ENCODE peak calls at places on chromosomes 11 and 22, in eight cellular contexts. One of them, this sample, is unnamed.

GRCh38 chr22:37636186-37636948 is 3.1 kb upstream of the SH3BP1 start:
- DNase-seq in NCI-H460: no peak
- DNase-seq in HTR-8/SVneo: no peak
- DNase-seq in CD4-positive, alpha-beta memory T cell: no peak
- DNase-seq in stimulated activated CD4-positive, alpha-beta T cell treated with anti-CD3 and anti-CD28 coated beads, Interleukin-2, amount 100 ng/mL, for 48 hours: no peak
- DNase-seq in head of caudate nucleus: no peak
- DNase-seq in HepG2: no peak
- DNase-seq in heart left ventricle: no peak
- DNase-seq in this sample: no peak

GRCh38 chr11:79437981-79438630 is 2.7 kb downstream of the TENM4 start:
- DNase-seq in stimulated activated CD4-positive, alpha-beta T cell treated with anti-CD3 and anti-CD28 coated beads, Interleukin-2, amount 100 ng/mL, for 48 hours: no peak
- DNase-seq in NCI-H460: no peak
- DNase-seq in HepG2: no peak
- DNase-seq in CD4-positive, alpha-beta memory T cell: no peak
- DNase-seq in heart left ventricle: no peak
- DNase-seq in HTR-8/SVneo: no peak
- DNase-seq in head of caudate nucleus: peak; percentile 34
- DNase-seq in this sample: peak; percentile 8

GRCh38 chr11:95917188-95918036 is 6.5 kb downstream of the MTMR2 start:
- DNase-seq in heart left ventricle: no peak
- DNase-seq in NCI-H460: no peak
- DNase-seq in HepG2: no peak
- DNase-seq in HTR-8/SVneo: no peak
- DNase-seq in CD4-positive, alpha-beta memory T cell: no peak
- DNase-seq in stimulated activated CD4-positive, alpha-beta T cell treated with anti-CD3 and anti-CD28 coated beads, Interleukin-2, amount 100 ng/mL, for 48 hours: no peak
- DNase-seq in head of caudate nucleus: no peak
- DNase-seq in this sample: no peak

GRCh38 chr22:24583221-24583971 is 9.5 kb downstream of the LRRC75B start:
- DNase-seq in head of caudate nucleus: no peak
- DNase-seq in stimulated activated CD4-positive, alpha-beta T cell treated with anti-CD3 and anti-CD28 coated beads, Interleukin-2, amount 100 ng/mL, for 48 hours: no peak
- DNase-seq in heart left ventricle: no peak
- DNase-seq in NCI-H460: no peak
- DNase-seq in CD4-positive, alpha-beta memory T cell: no peak
- DNase-seq in HTR-8/SVneo: no peak
- DNase-seq in HepG2: peak; percentile 76
- DNase-seq in this sample: no peak

GRCh38 chr22:27224485-27225364 is 567.3 kb downstream of the MIAT start:
- DNase-seq in HepG2: no peak
- DNase-seq in heart left ventricle: peak; percentile 36
- DNase-seq in stimulated activated CD4-positive, alpha-beta T cell treated with anti-CD3 and anti-CD28 coated beads, Interleukin-2, amount 100 ng/mL, for 48 hours: no peak
- DNase-seq in CD4-positive, alpha-beta memory T cell: no peak
- DNase-seq in HTR-8/SVneo: peak; percentile 66
- DNase-seq in head of caudate nucleus: no peak
- DNase-seq in NCI-H460: no peak
- DNase-seq in this sample: no peak

GRCh38 chr11:94526645-94527438 is 14.6 kb downstream of the C11orf97 start:
- DNase-seq in HTR-8/SVneo: no peak
- DNase-seq in HepG2: no peak
- DNase-seq in heart left ventricle: no peak
- DNase-seq in head of caudate nucleus: no peak
- DNase-seq in NCI-H460: no peak
- DNase-seq in CD4-positive, alpha-beta memory T cell: no peak
- DNase-seq in stimulated activated CD4-positive, alpha-beta T cell treated with anti-CD3 and anti-CD28 coated beads, Interleukin-2, amount 100 ng/mL, for 48 hours: no peak
- DNase-seq in this sample: no peak

GRCh38 chr11:47523491-47524199 is 29.3 kb downstream of the CELF1 start:
- DNase-seq in heart left ventricle: peak; percentile 59
- DNase-seq in CD4-positive, alpha-beta memory T cell: peak; percentile 32
- DNase-seq in HepG2: peak; percentile 36
- DNase-seq in stimulated activated CD4-positive, alpha-beta T cell treated with anti-CD3 and anti-CD28 coated beads, Interleukin-2, amount 100 ng/mL, for 48 hours: peak; percentile 21
- DNase-seq in NCI-H460: peak; percentile 24
- DNase-seq in HTR-8/SVneo: peak; percentile 71
- DNase-seq in head of caudate nucleus: no peak
- DNase-seq in this sample: no peak

GRCh38 chr22:46561435-46561905 is 24.1 kb upstream of the CELSR1 start:
- DNase-seq in HepG2: peak; percentile 76
- DNase-seq in CD4-positive, alpha-beta memory T cell: no peak
- DNase-seq in heart left ventricle: no peak
- DNase-seq in HTR-8/SVneo: no peak
- DNase-seq in stimulated activated CD4-positive, alpha-beta T cell treated with anti-CD3 and anti-CD28 coated beads, Interleukin-2, amount 100 ng/mL, for 48 hours: no peak
- DNase-seq in NCI-H460: no peak
- DNase-seq in head of caudate nucleus: peak; percentile 40
- DNase-seq in this sample: no peak

GRCh38 chr11:18704698-18705097 is 6.1 kb downstream of the TMEM86A start:
- DNase-seq in NCI-H460: no peak
- DNase-seq in heart left ventricle: no peak
- DNase-seq in CD4-positive, alpha-beta memory T cell: no peak
- DNase-seq in head of caudate nucleus: no peak
- DNase-seq in stimulated activated CD4-positive, alpha-beta T cell treated with anti-CD3 and anti-CD28 coated beads, Interleukin-2, amount 100 ng/mL, for 48 hours: no peak
- DNase-seq in HepG2: no peak
- DNase-seq in HTR-8/SVneo: no peak
- DNase-seq in this sample: no peak

GRCh38 chr11:104126464-104126863 is 37.5 kb downstream of the PDGFD start:
- DNase-seq in CD4-positive, alpha-beta memory T cell: no peak
- DNase-seq in NCI-H460: no peak
- DNase-seq in HepG2: no peak
- DNase-seq in stimulated activated CD4-positive, alpha-beta T cell treated with anti-CD3 and anti-CD28 coated beads, Interleukin-2, amount 100 ng/mL, for 48 hours: no peak
- DNase-seq in heart left ventricle: no peak
- DNase-seq in head of caudate nucleus: no peak
- DNase-seq in HTR-8/SVneo: no peak
- DNase-seq in this sample: no peak

GRCh38 chr11:118102721-118103261 is 16.0 kb upstream of the SMIM35 start:
- DNase-seq in HTR-8/SVneo: no peak
- DNase-seq in stimulated activated CD4-positive, alpha-beta T cell treated with anti-CD3 and anti-CD28 coated beads, Interleukin-2, amount 100 ng/mL, for 48 hours: no peak
- DNase-seq in head of caudate nucleus: no peak
- DNase-seq in HepG2: no peak
- DNase-seq in NCI-H460: no peak
- DNase-seq in CD4-positive, alpha-beta memory T cell: no peak
- DNase-seq in heart left ventricle: no peak
- DNase-seq in this sample: no peak

GRCh38 chr11:6253196-6253595 is 6.4 kb upstream of the CCKBR start:
- DNase-seq in HepG2: no peak
- DNase-seq in head of caudate nucleus: no peak
- DNase-seq in heart left ventricle: no peak
- DNase-seq in stimulated activated CD4-positive, alpha-beta T cell treated with anti-CD3 and anti-CD28 coated beads, Interleukin-2, amount 100 ng/mL, for 48 hours: no peak
- DNase-seq in HTR-8/SVneo: no peak
- DNase-seq in NCI-H460: no peak
- DNase-seq in CD4-positive, alpha-beta memory T cell: no peak
- DNase-seq in this sample: no peak

GRCh38 chr11:123426766-123427165 is 3.3 kb upstream of the GRAMD1B start:
- DNase-seq in stimulated activated CD4-positive, alpha-beta T cell treated with anti-CD3 and anti-CD28 coated beads, Interleukin-2, amount 100 ng/mL, for 48 hours: no peak
- DNase-seq in head of caudate nucleus: no peak
- DNase-seq in HTR-8/SVneo: no peak
- DNase-seq in NCI-H460: no peak
- DNase-seq in HepG2: no peak
- DNase-seq in heart left ventricle: no peak
- DNase-seq in CD4-positive, alpha-beta memory T cell: no peak
- DNase-seq in this sample: no peak

GRCh38 chr22:34115722-34116121 is 195.4 kb upstream of the LARGE1 start:
- DNase-seq in NCI-H460: no peak
- DNase-seq in CD4-positive, alpha-beta memory T cell: no peak
- DNase-seq in HTR-8/SVneo: no peak
- DNase-seq in head of caudate nucleus: no peak
- DNase-seq in heart left ventricle: no peak
- DNase-seq in HepG2: no peak
- DNase-seq in stimulated activated CD4-positive, alpha-beta T cell treated with anti-CD3 and anti-CD28 coated beads, Interleukin-2, amount 100 ng/mL, for 48 hours: no peak
- DNase-seq in this sample: no peak

GRCh38 chr22:23815781-23816551 is 22.8 kb downstream of the DERL3 start:
- DNase-seq in HTR-8/SVneo: no peak
- DNase-seq in head of caudate nucleus: peak; percentile 68
- DNase-seq in stimulated activated CD4-positive, alpha-beta T cell treated with anti-CD3 and anti-CD28 coated beads, Interleukin-2, amount 100 ng/mL, for 48 hours: no peak
- DNase-seq in CD4-positive, alpha-beta memory T cell: no peak
- DNase-seq in heart left ventricle: peak; percentile 59
- DNase-seq in NCI-H460: no peak
- DNase-seq in HepG2: no peak
- DNase-seq in this sample: no peak

GRCh38 chr22:35523167-35523928 is 17.3 kb upstream of the RASD2 start:
- DNase-seq in head of caudate nucleus: no peak
- DNase-seq in heart left ventricle: no peak
- DNase-seq in stimulated activated CD4-positive, alpha-beta T cell treated with anti-CD3 and anti-CD28 coated beads, Interleukin-2, amount 100 ng/mL, for 48 hours: no peak
- DNase-seq in NCI-H460: no peak
- DNase-seq in CD4-positive, alpha-beta memory T cell: no peak
- DNase-seq in HepG2: no peak
- DNase-seq in HTR-8/SVneo: no peak
- DNase-seq in this sample: no peak

GRCh38 chr11:96464695-96465307 is 75.0 kb downstream of the JRKL start:
- DNase-seq in heart left ventricle: peak; percentile 12
- DNase-seq in NCI-H460: peak; percentile 62
- DNase-seq in stimulated activated CD4-positive, alpha-beta T cell treated with anti-CD3 and anti-CD28 coated beads, Interleukin-2, amount 100 ng/mL, for 48 hours: no peak
- DNase-seq in HTR-8/SVneo: peak; percentile 72
- DNase-seq in CD4-positive, alpha-beta memory T cell: peak; percentile 55
- DNase-seq in HepG2: peak; percentile 68
- DNase-seq in head of caudate nucleus: no peak
- DNase-seq in this sample: no peak

GRCh38 chr11:43508511-43508918 is 149.8 kb downstream of the TTC17 start:
- DNase-seq in CD4-positive, alpha-beta memory T cell: no peak
- DNase-seq in NCI-H460: no peak
- DNase-seq in HepG2: no peak
- DNase-seq in heart left ventricle: no peak
- DNase-seq in head of caudate nucleus: no peak
- DNase-seq in stimulated activated CD4-positive, alpha-beta T cell treated with anti-CD3 and anti-CD28 coated beads, Interleukin-2, amount 100 ng/mL, for 48 hours: no peak
- DNase-seq in HTR-8/SVneo: no peak
- DNase-seq in this sample: no peak

GRCh38 chr11:95585071-95585751 is 204.4 kb downstream of the FAM76B start:
- DNase-seq in heart left ventricle: no peak
- DNase-seq in head of caudate nucleus: no peak
- DNase-seq in CD4-positive, alpha-beta memory T cell: no peak
- DNase-seq in HepG2: no peak
- DNase-seq in HTR-8/SVneo: no peak
- DNase-seq in NCI-H460: no peak
- DNase-seq in stimulated activated CD4-positive, alpha-beta T cell treated with anti-CD3 and anti-CD28 coated beads, Interleukin-2, amount 100 ng/mL, for 48 hours: no peak
- DNase-seq in this sample: no peak

GRCh38 chr11:132050577-132051180 is 680.3 kb downstream of the NTM start:
- DNase-seq in CD4-positive, alpha-beta memory T cell: no peak
- DNase-seq in head of caudate nucleus: no peak
- DNase-seq in HepG2: no peak
- DNase-seq in stimulated activated CD4-positive, alpha-beta T cell treated with anti-CD3 and anti-CD28 coated beads, Interleukin-2, amount 100 ng/mL, for 48 hours: no peak
- DNase-seq in heart left ventricle: no peak
- DNase-seq in NCI-H460: no peak
- DNase-seq in HTR-8/SVneo: no peak
- DNase-seq in this sample: no peak

GRCh38 chr11:57899378-57899777 is 124.3 kb upstream of the OR9Q1 start:
- DNase-seq in CD4-positive, alpha-beta memory T cell: no peak
- DNase-seq in HepG2: no peak
- DNase-seq in stimulated activated CD4-positive, alpha-beta T cell treated with anti-CD3 and anti-CD28 coated beads, Interleukin-2, amount 100 ng/mL, for 48 hours: no peak
- DNase-seq in HTR-8/SVneo: no peak
- DNase-seq in heart left ventricle: no peak
- DNase-seq in NCI-H460: no peak
- DNase-seq in head of caudate nucleus: no peak
- DNase-seq in this sample: no peak

GRCh38 chr11:95150977-95151684 is 61.5 kb downstream of the ENDOD1 start:
- DNase-seq in HTR-8/SVneo: peak; percentile 85
- DNase-seq in head of caudate nucleus: peak; percentile 92
- DNase-seq in stimulated activated CD4-positive, alpha-beta T cell treated with anti-CD3 and anti-CD28 coated beads, Interleukin-2, amount 100 ng/mL, for 48 hours: peak; percentile 81
- DNase-seq in CD4-positive, alpha-beta memory T cell: peak; percentile 91
- DNase-seq in NCI-H460: peak; percentile 88
- DNase-seq in heart left ventricle: peak; percentile 92
- DNase-seq in HepG2: peak; percentile 78
- DNase-seq in this sample: peak; percentile 83

GRCh38 chr22:31840581-31840980 is 86.8 kb downstream of the DEPDC5 start:
- DNase-seq in NCI-H460: no peak
- DNase-seq in HepG2: no peak
- DNase-seq in HTR-8/SVneo: no peak
- DNase-seq in heart left ventricle: no peak
- DNase-seq in CD4-positive, alpha-beta memory T cell: no peak
- DNase-seq in stimulated activated CD4-positive, alpha-beta T cell treated with anti-CD3 and anti-CD28 coated beads, Interleukin-2, amount 100 ng/mL, for 48 hours: no peak
- DNase-seq in head of caudate nucleus: no peak
- DNase-seq in this sample: no peak

This sample was measured in neural crest cell.